ENCODE peak calls at places on chromosome 10, in eight cellular contexts. B is GM06990, R is neuronal stem cell, N is PC-3, V is body of pancreas, G is osteoblast, P is thoracic aorta, K is GM23248. Q is an unnamed sample. For H3K27me3 and H3K36me3, the result is how much of the 10 kb centered on the place peaks cover.

GRCh38 chr10:23405540-23405939 is 33.3 kb upstream of the OTUD1 start:
- DNase-seq in P (no peak), G (no peak), N (no peak), K (no peak), R (no peak), V (no peak), B (no peak), Q (no peak)

GRCh38 chr10:106566871-106567270 is 597.6 kb downstream of the SORCS1 start:
- DNase-seq in G (peak), R (no peak), P (no peak), N (peak), K (no peak), B (no peak), V (no peak), Q (no peak)

GRCh38 chr10:96686514-96686913 is 33.8 kb downstream of the PIK3AP1 start:
- DNase-seq in B (no peak), K (no peak), P (no peak), V (no peak), G (no peak), N (no peak), R (no peak), Q (no peak)

GRCh38 chr10:59098811-59099452 is 77.5 kb upstream of the PHYHIPL start:
- DNase-seq in G (peak), V (no peak), N (no peak), P (no peak), R (no peak), B (no peak), K (peak), Q (no peak)

GRCh38 chr10:127485153-127485857 is 63.8 kb upstream of the NPS start:
- DNase-seq in B (no peak), V (peak), G (no peak), P (no peak), K (peak), R (no peak), N (peak), Q (no peak)

GRCh38 chr10:50637003-50637579 is 13.3 kb upstream of the SGMS1 start:
- DNase-seq in N (no peak), V (no peak), B (no peak), G (no peak), R (no peak), K (peak), P (no peak), Q (no peak)

GRCh38 chr10:30784896-30785605 is 155.5 kb upstream of the LYZL2 start:
- DNase-seq in K (peak), G (peak), V (peak), R (peak), B (peak), P (peak), N (no peak), Q (peak)

GRCh38 chr10:58302259-58302658 is 32.5 kb upstream of the UBE2D1 start:
- DNase-seq in G (no peak), V (no peak), N (no peak), B (no peak), P (no peak), K (no peak), R (no peak), Q (peak)

GRCh38 chr10:76998451-76998850 is 639.2 kb downstream of the KCNMA1 start:
- DNase-seq in G (no peak), P (no peak), B (no peak), R (no peak), K (no peak), V (no peak), N (no peak), Q (no peak)

GRCh38 chr10:93600446-93600860 is 582 bp downstream of the RBP4 start:
- DNase-seq in B (no peak), N (no peak), P (no peak), G (no peak), K (no peak), R (no peak), V (no peak), Q (no peak)

GRCh38 chr10:93603023-93603422 is 2.0 kb upstream of the RBP4 start:
- DNase-seq in P (no peak), B (no peak), R (no peak), G (no peak), K (no peak), V (no peak), N (no peak), Q (no peak)

GRCh38 chr10:93600861-93601773 is at the start of gene RBP4:
- DNase-seq in K (peak), R (no peak), B (no peak), G (peak), N (peak), P (no peak), V (peak), Q (no peak)

GRCh38 chr10:93599778-93600177 is 1.3 kb downstream of the RBP4 start:
- DNase-seq in G (no peak), V (no peak), R (no peak), K (no peak), N (no peak), B (no peak), P (no peak), Q (no peak)

GRCh38 chr10:93601774-93602162 is 733 bp upstream of the RBP4 start:
- DNase-seq in G (no peak), V (no peak), B (no peak), P (no peak), N (no peak), K (no peak), R (no peak), Q (no peak)
- H3K27me3 ChIP-seq in G (under half), V (under half), B (under half), P (under half), N (under half), K (under half), R (under half), Q (under half)

DNA sequence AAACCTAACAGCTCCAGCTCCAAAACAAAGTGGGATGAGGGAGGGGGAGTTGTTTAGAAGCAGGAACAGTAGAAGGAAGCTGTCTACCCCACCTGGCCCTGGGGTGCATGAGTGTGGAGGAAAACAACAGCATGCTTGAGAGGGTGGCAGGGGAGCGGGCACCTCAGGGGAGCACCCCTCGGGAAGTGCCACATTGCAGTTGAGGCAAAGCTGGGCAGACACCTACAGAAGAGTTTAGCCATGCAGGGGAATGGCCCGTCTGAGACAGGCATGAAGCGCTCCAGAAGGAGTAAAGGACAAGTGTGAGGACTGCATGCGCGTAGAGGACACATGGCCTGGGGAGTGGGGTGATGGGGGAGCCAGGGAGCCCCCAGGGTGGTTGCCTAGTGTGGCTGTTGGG is 18.1 kb downstream of the CHAT start:
- DNase-seq in V (no peak), P (no peak), K (no peak), R (no peak), G (peak), N (no peak), B (no peak), Q (peak)
- H3K4me3 ChIP-seq in V (no peak), P (no peak), K (no peak), R (no peak), G (no peak), N (no peak), B (no peak), Q (no peak)

GRCh38 chr10:5758927-5759326 is 54.3 kb downstream of the GDI2 start:
- DNase-seq in G (no peak), B (no peak), N (no peak), R (no peak), V (no peak), P (no peak), K (no peak), Q (no peak)
- H3K36me3 ChIP-seq in G (half or more), B (under half), N (under half), R (half or more), V (under half), P (under half), K (half or more), Q (under half)

GRCh38 chr10:452512-453504 is 236.7 kb downstream of the DIP2C start:
- DNase-seq in R (no peak), G (no peak), K (peak), B (no peak), V (no peak), P (no peak), N (no peak), Q (no peak)
- H3K27me3 ChIP-seq in R (under half), G (under half), K (under half), B (under half), V (under half), P (under half), N (under half), Q (under half)

GRCh38 chr10:55398463-55398862 is 597.4 kb upstream of the PCDH15 start:
- DNase-seq in K (no peak), R (no peak), B (no peak), V (no peak), N (no peak), P (no peak), G (no peak), Q (no peak)
- H3K4me3 ChIP-seq in K (no peak), R (no peak), B (no peak), V (no peak), N (no peak), P (no peak), G (no peak), Q (no peak)

DNA sequence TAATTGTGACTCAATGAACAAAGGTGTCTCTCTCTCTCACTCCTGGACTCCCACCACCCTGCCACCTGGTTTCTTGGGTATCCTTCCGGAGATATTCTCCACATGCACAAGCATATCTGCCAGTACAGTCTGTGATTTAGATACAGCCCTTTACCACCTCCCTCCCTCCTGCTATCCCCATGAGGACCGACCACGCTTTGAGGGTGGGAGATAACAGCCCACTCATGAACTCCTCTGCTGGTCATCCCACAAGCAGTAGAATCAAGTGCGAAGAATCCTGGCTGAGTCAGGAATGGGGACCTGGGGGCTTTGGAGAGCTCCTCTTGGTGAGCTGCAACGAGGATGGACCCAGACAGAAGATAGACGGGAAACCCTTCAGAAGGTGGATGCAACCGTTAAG is 28.2 kb upstream of the MXI1 start:
- DNase-seq in K (no peak), N (no peak), G (no peak), B (no peak), V (no peak), P (no peak), R (no peak), Q (no peak)
- H3K36me3 ChIP-seq in K (under half), N (under half), G (under half), B (under half), V (under half), P (under half), R (under half), Q (under half)

DNA sequence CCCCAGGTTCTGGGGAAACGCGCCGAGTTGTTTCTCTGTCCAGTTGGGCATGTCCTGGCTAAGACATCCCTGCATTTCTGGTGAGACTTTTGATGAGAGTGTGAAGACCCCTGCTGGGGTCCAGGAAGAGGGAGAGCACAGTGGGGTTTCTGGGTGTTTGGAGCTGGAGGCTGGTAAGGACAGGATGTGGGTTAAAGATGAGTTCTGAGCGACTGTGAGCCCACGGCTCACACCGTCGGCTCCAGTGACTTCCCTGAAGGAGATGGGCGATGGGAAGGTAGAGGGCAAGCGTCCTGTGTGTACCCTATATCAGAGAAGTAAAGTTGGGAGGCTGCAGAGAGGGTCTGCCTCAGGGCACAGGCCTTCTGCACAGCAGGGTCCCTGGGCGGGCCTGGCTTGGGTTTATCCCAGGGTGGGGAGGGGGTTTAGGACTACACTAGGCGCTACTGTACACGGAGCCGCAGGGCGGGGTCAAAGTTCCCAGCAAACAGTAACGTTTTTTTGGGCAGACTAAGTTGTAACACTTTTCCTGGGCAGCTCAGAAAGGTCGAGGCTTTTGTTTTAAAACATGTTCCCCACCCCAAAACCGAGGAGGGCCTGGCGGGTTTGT is 3.6 kb downstream of the EMX2 start:
- DNase-seq in B (no peak), K (peak), G (peak), N (no peak), V (no peak), R (no peak), P (no peak), Q (no peak)
- H3K27me3 ChIP-seq in B (under half), K (under half), G (half or more), N (half or more), V (half or more), R (under half), P (under half), Q (under half)

DNA sequence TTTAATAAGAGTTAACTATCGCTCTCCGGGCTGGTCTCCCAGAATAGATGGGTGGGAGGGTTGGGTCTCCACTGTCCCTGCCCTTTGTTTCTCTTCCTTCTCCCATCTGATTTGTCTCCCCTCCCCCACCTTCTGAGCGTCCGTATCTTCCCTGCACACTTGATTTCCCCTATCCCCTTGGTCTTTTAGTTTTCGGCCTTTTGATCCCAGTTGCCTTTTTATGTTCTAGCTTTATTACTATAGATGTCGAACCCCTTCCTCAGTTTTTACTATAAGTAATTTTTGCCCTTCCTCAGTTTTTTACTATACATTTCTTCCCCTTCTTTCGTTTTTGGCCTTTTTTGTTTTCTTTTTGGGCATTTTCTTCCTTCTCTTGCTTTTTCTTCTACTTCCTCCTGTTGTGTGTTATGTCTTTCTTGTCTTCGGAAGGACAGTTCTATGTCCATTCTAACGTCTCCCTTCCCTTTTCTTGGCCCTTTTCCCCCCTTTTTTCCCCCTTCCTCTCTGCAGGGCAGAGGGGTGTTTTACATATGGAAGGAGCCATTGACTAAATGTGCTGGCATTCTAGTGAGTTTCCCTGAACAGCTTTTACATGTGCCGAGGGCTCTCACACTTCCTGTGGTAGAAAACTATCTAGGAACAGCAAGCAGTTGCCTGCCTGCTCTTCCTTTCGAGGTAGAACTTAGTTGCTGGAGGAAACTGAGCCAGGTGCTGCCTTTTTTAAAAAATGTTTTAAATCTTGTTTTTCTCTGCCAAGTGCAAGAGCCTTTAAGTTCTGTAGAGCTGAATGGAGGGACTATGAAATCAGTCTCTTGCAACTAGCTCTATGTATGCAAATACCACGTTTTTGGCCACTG is 2.8 kb downstream of the TET1 start:
- DNase-seq in G (peak), K (peak), B (no peak), R (no peak), V (no peak), N (no peak), P (no peak), Q (no peak)
- H3K4me3 ChIP-seq in G (peak), K (peak), B (no peak), R (peak), V (no peak), N (no peak), P (peak), Q (no peak)